ENCODE peak calls at places on chromosome 15, in nine cellular contexts. C, S, I, R, L, P, T, V and M are unnamed samples.

GRCh38 chr15:23033979-23034378 is 5.4 kb downstream of the TUBGCP5 start:
- DNase-seq in C (peak), S (no peak), I (no peak), R (no peak), L (no peak), P (no peak), T (no peak), V (no peak), M (no peak)

GRCh38 chr15:69338535-69339213 is 40.0 kb downstream of the PAQR5 start:
- DNase-seq in C (no peak), S (no peak), I (no peak), R (no peak), L (no peak), P (no peak), T (no peak), V (no peak), M (no peak)

GRCh38 chr15:57256941-57257340 is 119.4 kb upstream of the CGNL1 start:
- DNase-seq in C (no peak), S (no peak), I (no peak), R (no peak), L (no peak), P (no peak), T (no peak), V (no peak), M (no peak)

GRCh38 chr15:38818156-38818745 is 253.6 kb upstream of the RASGRP1 start:
- DNase-seq in C (no peak), S (peak), I (no peak), R (peak), L (no peak), P (no peak), T (no peak), V (no peak), M (no peak)

GRCh38 chr15:33031324-33031736 is 163.2 kb downstream of the FMN1 start:
- DNase-seq in C (no peak), S (no peak), I (no peak), R (peak), L (no peak), P (no peak), T (peak), V (no peak), M (no peak)

GRCh38 chr15:40183636-40184463 is 23.0 kb downstream of the BUB1B start:
- DNase-seq in C (no peak), S (no peak), I (no peak), R (no peak), L (no peak), P (no peak), T (no peak), V (no peak), M (no peak)

GRCh38 chr15:42955518-42955917 is 34.9 kb upstream of the TTBK2 start:
- DNase-seq in C (no peak), S (no peak), I (no peak), R (no peak), L (no peak), P (no peak), T (no peak), V (no peak), M (no peak)

GRCh38 chr15:32723171-32723948 is 5.6 kb downstream of the GREM1 start:
- DNase-seq in C (no peak), S (no peak), I (no peak), R (no peak), L (no peak), P (no peak), T (no peak), V (no peak), M (no peak)

GRCh38 chr15:76996526-76997401 is 1.8 kb downstream of the PSTPIP1 start:
- DNase-seq in C (peak), S (no peak), I (no peak), R (no peak), L (no peak), P (no peak), T (no peak), V (no peak), M (no peak)

GRCh38 chr15:84856731-84857417 is 27.6 kb upstream of the SLC28A1 start:
- DNase-seq in C (no peak), S (no peak), I (no peak), R (no peak), L (no peak), P (no peak), T (no peak), V (no peak), M (no peak)

GRCh38 chr15:88630141-88630721 is 8.6 kb upstream of the ISG20 start:
- DNase-seq in C (peak), S (no peak), I (peak), R (no peak), L (no peak), P (no peak), T (no peak), V (no peak), M (peak)

GRCh38 chr15:41919954-41920538 is 26.2 kb upstream of the SPTBN5 start:
- DNase-seq in C (no peak), S (no peak), I (peak), R (no peak), L (no peak), P (no peak), T (no peak), V (peak), M (peak)